ENCODE peak calls at places on chromosomes 3 and 15, in six cellular contexts. N is coronary artery, U is MCF 10A, T is K562, D is B cell, G is AG04450. B is an unnamed sample.

GRCh38 chr15:95024388-95024787 is 793.0 kb downstream of the MCTP2 start:
- DNase-seq in U (peak), N (no peak), D (no peak), G (peak), T (no peak), B (no peak)

GRCh38 chr15:26294062-26294689 is 431.0 kb upstream of the ATP10A start:
- DNase-seq in N (no peak), G (no peak), T (no peak), U (no peak), D (no peak), B (no peak)

GRCh38 chr3:159828542-159828943 is 160.1 kb upstream of the IL12A start:
- DNase-seq in U (peak), D (peak), N (no peak), T (peak), G (no peak), B (no peak)

GRCh38 chr3:151203053-151203420 is at the start of gene GPR171:
- DNase-seq in G (no peak), N (no peak), T (no peak), D (no peak), U (no peak), B (peak)

GRCh38 chr3:141441381-141442365 is 45.2 kb upstream of the RASA2 start:
- DNase-seq in N (no peak), T (peak), U (peak), D (peak), G (peak), B (peak)

GRCh38 chr3:169812844-169813677 is at the start of the genes LRRC34 and LRRIQ4:
- DNase-seq in G (peak), N (peak), U (no peak), T (no peak), D (peak), B (peak)

GRCh38 chr3:186217820-186218164 is 108.9 kb upstream of the ETV5 start:
- DNase-seq in G (no peak), N (no peak), T (no peak), D (no peak), U (no peak), B (no peak)

GRCh38 chr15:25469377-25469776 is 30.6 kb upstream of the UBE3A start:
- DNase-seq in U (peak), G (no peak), D (no peak), N (no peak), T (no peak), B (no peak)

GRCh38 chr3:142947352-142947751 is 16.1 kb downstream of the PAQR9 start:
- DNase-seq in D (no peak), N (no peak), U (no peak), G (no peak), T (no peak), B (no peak)

GRCh38 chr3:16516695-16517481 is 3.4 kb upstream of the RFTN1 start:
- DNase-seq in U (peak), D (no peak), N (peak), G (peak), T (no peak), B (peak)

GRCh38 chr3:196666001-196666867 is 26.7 kb downstream of the NRROS start:
- DNase-seq in N (no peak), D (no peak), T (no peak), G (no peak), U (peak), B (no peak)

GRCh38 chr3:121748638-121749275 is 784 bp downstream of the GOLGB1 start:
- DNase-seq in G (no peak), T (no peak), D (no peak), U (no peak), N (no peak), B (no peak)

GRCh38 chr15:24772709-24773373 is 97.3 kb downstream of the NPAP1 start:
- DNase-seq in G (peak), N (peak), U (no peak), T (peak), D (peak), B (peak)

GRCh38 chr3:33035596-33035995 is 61.4 kb downstream of the GLB1 start:
- DNase-seq in D (no peak), G (peak), T (no peak), N (no peak), U (peak), B (no peak)

GRCh38 chr15:69847625-69848024 is 250.1 kb downstream of the TLE3 start:
- DNase-seq in D (no peak), N (no peak), T (no peak), U (no peak), G (no peak), B (no peak)

GRCh38 chr3:160226026-160226739 is 961 bp downstream of the C3orf80 start:
- DNase-seq in N (no peak), G (no peak), D (peak), T (peak), U (no peak), B (no peak)

GRCh38 chr3:58521002-58521670 is 15.9 kb downstream of the ACOX2 start:
- DNase-seq in D (no peak), U (no peak), T (peak), N (no peak), G (no peak), B (no peak)
- TF ChIP-seq CTCF in D (no peak), U (no peak), T (peak), N (no peak), G (no peak), B (no peak)

DNA sequence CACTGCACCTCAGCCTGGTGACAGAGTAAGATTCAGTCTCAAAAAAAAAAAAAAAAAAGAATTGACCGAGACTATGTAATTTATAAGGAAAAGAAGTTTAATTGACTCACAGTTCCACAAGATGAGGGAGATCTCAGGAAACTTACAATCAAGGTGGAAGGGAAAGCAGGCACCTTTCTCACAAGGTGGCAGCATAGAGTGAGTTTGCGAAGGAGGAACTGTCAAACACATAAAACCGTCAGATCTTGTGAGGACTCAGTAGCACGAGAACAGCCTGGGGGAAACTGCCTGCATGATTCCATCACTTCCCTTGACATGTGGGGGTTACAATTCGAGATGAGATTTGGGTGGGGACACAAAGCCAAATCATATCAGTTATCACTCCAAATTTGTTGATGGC is 380.9 kb downstream of the EDEM1 start:
- DNase-seq in U (peak), G (no peak), D (no peak), N (no peak), T (no peak), B (no peak)
- TF ChIP-seq CTCF in U (peak), G (no peak), D (no peak), N (no peak), T (peak), B (no peak)

GRCh38 chr3:136194409-136195257 is 1.5 kb downstream of the MSL2 start:
- DNase-seq in U (peak), G (no peak), T (no peak), N (no peak), D (peak), B (peak)
- TF ChIP-seq CTCF in U (no peak), G (no peak), T (no peak), N (no peak), D (no peak), B (no peak)

DNA sequence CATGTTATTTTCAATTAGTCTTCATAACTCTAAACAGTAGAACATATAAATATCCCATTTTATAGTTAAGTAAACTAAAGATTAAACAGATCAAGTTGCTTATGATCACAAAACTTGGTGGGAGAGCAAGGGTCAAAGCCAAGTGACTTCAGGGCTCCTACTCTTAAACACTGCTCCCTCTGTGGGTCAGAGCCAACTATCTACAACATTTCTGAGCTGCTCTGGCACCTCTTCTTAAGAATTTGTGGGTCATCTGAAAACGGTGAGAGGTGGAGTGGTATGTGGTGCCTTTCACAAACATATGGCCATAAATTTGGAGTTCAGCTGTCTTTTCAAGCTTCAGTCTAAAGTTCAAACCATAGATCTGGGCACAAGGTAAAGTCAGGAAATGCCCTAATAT is 10.9 kb downstream of the ATG3 start:
- DNase-seq in N (no peak), D (no peak), G (no peak), T (no peak), U (no peak), B (no peak)
- TF ChIP-seq CTCF in N (no peak), D (no peak), G (no peak), T (no peak), U (no peak), B (no peak)

DNA sequence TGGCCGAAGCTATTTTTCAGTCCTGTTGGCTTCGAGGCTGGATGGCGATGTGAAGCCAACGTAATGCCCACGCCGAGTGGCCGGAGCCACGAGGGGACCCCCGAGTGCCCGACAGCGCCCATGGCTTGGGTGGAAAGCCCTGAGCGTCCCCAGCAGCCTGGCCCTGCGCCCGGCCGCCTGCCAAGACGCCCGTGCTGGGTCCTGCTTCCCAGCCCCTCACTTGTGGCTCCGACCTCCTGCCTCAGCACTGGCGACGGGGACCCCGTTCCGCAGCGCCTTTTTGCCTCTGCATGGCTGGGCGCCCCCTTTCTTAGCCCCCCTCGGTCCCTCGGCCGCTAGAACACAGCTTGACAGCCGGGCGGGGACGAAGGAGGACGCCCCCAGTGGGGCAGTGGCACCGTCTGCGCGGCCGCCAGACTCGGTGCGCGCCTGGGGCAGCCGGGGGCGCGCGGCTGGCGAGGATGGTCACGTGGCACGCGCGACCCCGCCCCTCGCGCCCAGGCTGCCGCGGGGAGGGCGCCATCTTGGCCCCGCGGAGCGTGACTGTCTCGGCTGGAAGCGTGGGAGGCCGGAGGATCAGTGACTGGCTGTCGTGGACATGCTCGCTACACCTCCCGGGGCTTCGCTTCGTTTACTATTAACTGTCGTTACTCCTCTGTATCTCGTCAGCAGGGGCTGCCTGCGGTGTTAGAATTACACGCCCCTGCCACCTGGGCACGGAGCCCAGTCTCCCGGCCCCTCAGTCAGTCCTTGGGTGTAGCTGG is 626 bp upstream of the GPR176 start:
- DNase-seq in D (peak), U (peak), T (peak), G (no peak), N (peak), B (peak)
- TF ChIP-seq CTCF in D (no peak), U (no peak), T (no peak), G (no peak), N (no peak), B (no peak)

GRCh38 chr15:85591622-85592021 is 203.1 kb downstream of the KLHL25 start:
- DNase-seq in U (no peak), D (no peak), N (no peak), T (no peak), G (no peak), B (no peak)

GRCh38 chr15:85593809-85594441 is 200.8 kb downstream of the KLHL25 start:
- DNase-seq in G (no peak), N (no peak), D (no peak), T (no peak), U (no peak), B (no peak)

GRCh38 chr15:85588657-85589056 is 206.1 kb downstream of the KLHL25 start:
- DNase-seq in N (no peak), T (no peak), G (no peak), D (no peak), U (peak), B (no peak)

GRCh38 chr15:85589873-85590272 is 204.9 kb downstream of the KLHL25 start:
- DNase-seq in G (no peak), D (no peak), T (no peak), N (no peak), U (peak), B (no peak)

DNA sequence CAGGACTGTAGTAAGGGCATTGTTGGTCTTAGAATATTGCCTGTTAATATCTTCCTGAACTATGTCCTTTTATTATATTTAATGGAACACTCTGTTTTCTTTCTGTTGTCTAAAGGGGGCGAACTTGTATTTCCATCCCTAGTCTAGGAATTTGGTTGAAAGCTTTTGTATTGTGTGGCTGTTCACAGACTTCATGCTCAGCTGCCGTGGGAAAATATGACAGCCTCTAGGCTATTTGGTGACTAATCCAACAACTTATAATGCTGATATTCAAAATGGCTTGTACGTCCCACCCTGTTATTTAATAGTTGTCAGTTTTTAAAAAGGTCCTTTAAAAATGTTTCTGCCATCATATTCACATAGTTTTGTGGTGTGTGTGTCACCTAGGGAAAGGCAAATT is 202.6 kb downstream of the KLHL25 start:
- DNase-seq in T (no peak), U (peak), D (no peak), G (no peak), N (no peak), B (no peak)
- TF ChIP-seq CTCF in T (peak), U (no peak), D (no peak), G (peak), N (no peak), B (no peak)

GRCh38 chr3:185070491-185071335 is 82.1 kb downstream of the C3orf70 start:
- DNase-seq in U (peak), N (no peak), D (no peak), T (peak), G (no peak), B (no peak)

GRCh38 chr3:185071401-185071800 is 81.5 kb downstream of the C3orf70 start:
- DNase-seq in D (no peak), N (no peak), G (no peak), T (no peak), U (no peak), B (no peak)

GRCh38 chr3:185069023-185069422 is 83.8 kb downstream of the C3orf70 start:
- DNase-seq in G (no peak), T (no peak), U (no peak), N (no peak), D (no peak), B (no peak)

GRCh38 chr3:185067173-185067572 is 85.7 kb downstream of the C3orf70 start:
- DNase-seq in G (no peak), U (peak), T (no peak), N (no peak), D (no peak), B (no peak)

GRCh38 chr3:185069583-185070030 is 83.3 kb downstream of the C3orf70 start:
- DNase-seq in T (no peak), G (no peak), D (no peak), N (no peak), U (no peak), B (no peak)
- TF ChIP-seq CTCF in T (no peak), G (no peak), D (no peak), N (no peak), U (no peak), B (no peak)

GRCh38 chr15:44243829-44244228 is 44.7 kb upstream of the GOLM2 start:
- DNase-seq in N (no peak), G (no peak), D (no peak), U (no peak), T (no peak), B (no peak)
- TF ChIP-seq CTCF in N (no peak), G (peak), D (no peak), U (no peak), T (no peak), B (no peak)

B was measured in natural killer cell.